ENCODE peak calls at places on chromosomes 6 and 20, in six cellular contexts. H is SK-N-SH, J is H1, L is HepG2, G is GM12878, S is K562. R is an unnamed sample.

GRCh38 chr20:20083796-20084195 is 31.5 kb downstream of the CFAP61 start:
- DNase-seq in H (peak), J (no peak), L (peak), G (peak), S (no peak), R (no peak)

GRCh38 chr20:53220482-53221307 is 248.5 kb downstream of the TSHZ2 start:
- DNase-seq in H (no peak), J (no peak), L (no peak), G (no peak), S (no peak), R (no peak)

GRCh38 chr6:157800420-157801237 is 22.4 kb upstream of the SNX9 start:
- DNase-seq in H (no peak), J (no peak), L (no peak), G (peak), S (no peak), R (no peak)

GRCh38 chr6:113786168-113786567 is 71.0 kb upstream of the MARCKS start:
- DNase-seq in H (no peak), J (no peak), L (peak), G (no peak), S (no peak), R (no peak)

GRCh38 chr20:56634307-56634706 is 5.2 kb downstream of the TFAP2C start:
- DNase-seq in H (no peak), J (no peak), L (no peak), G (no peak), S (no peak), R (no peak)

GRCh38 chr20:4929686-4930397 is 71.5 kb downstream of the SLC23A2 start:
- DNase-seq in H (no peak), J (no peak), L (no peak), G (no peak), S (no peak), R (peak)

GRCh38 chr6:128076843-128077242 is 176.0 kb upstream of the THEMIS start:
- DNase-seq in H (no peak), J (no peak), L (no peak), G (no peak), S (no peak), R (no peak)

GRCh38 chr6:167472876-167473275 is 148.0 kb downstream of the TTLL2 start:
- DNase-seq in H (no peak), J (no peak), L (no peak), G (no peak), S (no peak), R (no peak)

GRCh38 chr6:116156405-116157326 is 30.7 kb upstream of the COL10A1 start:
- DNase-seq in H (no peak), J (no peak), L (no peak), G (no peak), S (peak), R (no peak)

GRCh38 chr6:52304917-52305316 is 20.4 kb upstream of the MCM3 start:
- DNase-seq in H (no peak), J (no peak), L (no peak), G (no peak), S (no peak), R (no peak)

GRCh38 chr6:22886881-22887581 is 317.7 kb downstream of the HDGFL1 start:
- DNase-seq in H (no peak), J (no peak), L (no peak), G (peak), S (no peak), R (no peak)

GRCh38 chr6:169266261-169266660 is 12.6 kb upstream of the THBS2 start:
- DNase-seq in H (no peak), J (no peak), L (no peak), G (no peak), S (no peak), R (no peak)

GRCh38 chr6:145086197-145086596 is 649.1 kb downstream of the EPM2A start:
- DNase-seq in H (no peak), J (no peak), L (no peak), G (no peak), S (no peak), R (peak)

GRCh38 chr20:208937-209566 is 18.0 kb upstream of the DEFB129 start:
- DNase-seq in H (peak), J (no peak), L (peak), G (no peak), S (peak), R (peak)

GRCh38 chr6:16216501-16217155 is 21.8 kb upstream of the GMPR start:
- DNase-seq in H (no peak), J (peak), L (no peak), G (no peak), S (no peak), R (no peak)

GRCh38 chr20:4011226-4011975 is 4.0 kb downstream of the RNF24 start:
- DNase-seq in H (no peak), J (no peak), L (no peak), G (no peak), S (no peak), R (no peak)

GRCh38 chr20:36754656-36755222 is 8.8 kb upstream of the NDRG3 start:
- DNase-seq in H (peak), J (peak), L (peak), G (no peak), S (peak), R (no peak)

GRCh38 chr6:10956776-10957175 is 69.9 kb downstream of the SYCP2L start:
- DNase-seq in H (no peak), J (no peak), L (no peak), G (no peak), S (no peak), R (no peak)

GRCh38 chr6:6697620-6698019 is 109.1 kb downstream of the LY86 start:
- DNase-seq in H (no peak), J (no peak), L (no peak), G (no peak), S (no peak), R (no peak)

GRCh38 chr6:56962451-56962850 is 7.5 kb downstream of the BEND6 start:
- DNase-seq in H (no peak), J (no peak), L (no peak), G (no peak), S (no peak), R (no peak)

GRCh38 chr20:843908-844307 is 10.4 kb downstream of the FAM110A start:
- DNase-seq in H (peak), J (no peak), L (no peak), G (no peak), S (no peak), R (no peak)

GRCh38 chr6:79777713-79778579 is 146.8 kb downstream of the SH3BGRL2 start:
- DNase-seq in H (peak), J (peak), L (peak), G (peak), S (peak), R (peak)

GRCh38 chr20:62020935-62021701 is 44.6 kb downstream of the TAF4 start:
- DNase-seq in H (peak), J (no peak), L (no peak), G (no peak), S (peak), R (no peak)

GRCh38 chr20:63099426-63100267 is 92.9 kb upstream of the BHLHE23 start:
- DNase-seq in H (no peak), J (peak), L (no peak), G (no peak), S (no peak), R (no peak)

GRCh38 chr6:90230547-90231240 is 65.9 kb downstream of the BACH2 start:
- DNase-seq in H (no peak), J (no peak), L (no peak), G (no peak), S (no peak), R (no peak)

DNA sequence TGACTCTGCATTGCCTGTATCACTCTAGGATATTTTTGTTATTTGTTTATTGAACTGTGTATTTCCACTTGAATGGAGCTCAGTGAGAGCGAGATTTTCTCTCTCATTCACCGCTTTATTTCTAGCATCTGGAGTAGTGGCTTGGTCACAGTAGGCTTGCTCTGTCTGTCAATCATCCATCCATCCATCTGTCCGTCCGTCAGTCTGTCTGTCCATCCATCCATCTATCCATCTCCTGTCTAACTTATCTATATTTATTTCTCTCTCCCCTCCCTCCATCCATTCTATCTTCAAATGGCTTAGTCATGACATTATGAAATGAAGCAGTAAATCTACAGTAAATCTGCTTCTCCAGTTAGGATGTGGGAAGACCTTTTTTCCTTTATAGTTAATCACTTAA is 94.6 kb downstream of the TIAM2 start:
- DNase-seq in H (no peak), J (no peak), L (no peak), G (no peak), S (no peak), R (no peak)
- TF ChIP-seq GABPA in H (no peak), J (no peak), L (no peak), G (no peak), S (no peak), R (no peak)

DNA sequence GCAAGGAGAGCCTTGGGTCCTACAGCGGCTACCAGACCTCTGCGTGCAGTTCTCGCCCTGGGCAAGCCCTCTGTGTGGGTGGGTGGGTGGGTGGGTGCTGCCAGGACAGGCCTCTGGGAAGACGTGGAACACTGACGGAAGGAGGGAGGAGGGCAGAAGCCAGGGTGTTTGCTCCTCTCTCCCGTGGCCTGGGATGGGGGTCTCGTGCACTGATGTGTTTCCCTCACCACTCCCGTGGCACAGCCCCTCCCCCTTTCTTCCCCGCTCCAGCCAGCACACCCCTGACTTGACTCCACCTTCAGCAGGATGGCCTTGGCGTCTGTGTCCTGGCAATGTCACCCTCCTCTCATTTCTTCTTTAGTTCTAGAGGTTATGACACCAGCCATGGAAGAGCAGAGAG is 130.0 kb downstream of the CDH26 start:
- DNase-seq in H (no peak), J (no peak), L (no peak), G (no peak), S (no peak), R (no peak)
- H3K4me3 ChIP-seq in H (no peak), J (no peak), L (no peak), G (no peak), S (no peak), R (no peak)

DNA sequence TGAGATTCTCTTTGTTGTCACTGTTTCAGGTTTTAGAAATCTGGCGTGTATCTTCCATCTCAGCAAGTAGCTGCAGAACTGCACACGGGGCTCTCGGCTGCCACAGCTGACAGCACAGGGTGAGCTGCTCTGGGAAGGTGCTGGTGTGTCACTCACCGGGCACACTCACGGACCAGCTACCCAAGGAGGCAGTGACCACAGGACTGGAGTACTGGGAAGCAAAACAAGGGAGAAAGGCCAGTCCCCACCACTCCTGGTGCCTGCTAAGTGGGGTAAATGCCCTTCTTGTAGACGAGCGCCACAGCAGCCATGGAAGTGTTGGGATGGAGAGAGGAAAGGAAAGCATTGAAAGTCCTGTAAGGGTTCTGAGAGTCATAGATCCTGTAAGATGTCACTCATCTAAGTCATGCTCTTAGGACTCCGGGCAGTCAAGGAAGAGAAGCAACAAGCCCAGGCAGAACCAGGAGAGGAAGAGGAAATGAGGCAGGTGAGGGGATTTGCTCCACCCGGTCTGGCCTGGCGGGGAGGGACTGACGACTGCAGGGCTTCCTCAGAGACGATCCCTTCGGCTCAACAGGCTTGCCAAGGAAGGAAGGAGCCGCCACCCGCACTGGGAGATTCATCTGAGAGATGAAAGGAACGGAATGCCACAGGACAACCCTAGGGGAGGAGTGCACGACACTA is 48.1 kb downstream of the PRDM1 start:
- DNase-seq in H (no peak), J (no peak), L (no peak), G (no peak), S (no peak), R (no peak)
- TF ChIP-seq GABPA in H (no peak), J (no peak), L (no peak), G (no peak), S (no peak), R (no peak)

DNA sequence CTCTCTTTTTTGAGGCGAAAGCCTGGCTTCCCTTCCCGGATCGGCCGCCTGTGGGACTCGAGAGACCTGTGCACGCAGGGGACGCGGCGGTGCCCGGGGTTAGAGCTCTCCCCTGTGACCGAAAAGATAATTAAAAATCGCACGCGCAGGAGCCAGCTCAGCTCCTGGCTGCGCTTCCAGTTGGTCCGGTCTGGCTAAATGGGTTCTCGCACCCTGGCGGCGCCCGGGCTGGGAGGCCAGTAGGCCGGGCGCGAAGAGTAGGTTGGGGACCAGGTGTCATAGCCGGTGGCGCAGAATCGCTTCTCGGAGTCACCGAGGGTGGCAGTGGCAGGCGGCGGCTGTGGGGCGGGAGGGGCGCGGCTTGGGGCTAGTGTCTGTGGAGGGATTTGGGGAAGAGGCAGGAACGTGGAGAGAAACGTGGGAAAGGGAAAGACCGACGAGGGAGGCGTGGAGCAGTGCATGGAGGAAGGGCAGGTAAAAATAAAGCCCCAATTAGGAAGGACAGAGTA is 41.9 kb upstream of the SUPT3H start:
- DNase-seq in H (peak), J (peak), L (peak), G (no peak), S (peak), R (peak)
- H3K4me3 ChIP-seq in H (peak), J (peak), L (peak), G (no peak), S (peak), R (peak)

R was measured in HL-60.